ENCODE peak calls at places on chromosomes 13 and 19, in nine cellular contexts. Y, K, P, A, H, O, I, F and U are unnamed samples.

GRCh38 chr13:36981156-36981743 is 17.9 kb downstream of the ALG5 start:
- DNase-seq in H (peak; percentile 68), Y (peak; percentile 15), A (peak; percentile 4), K (no peak), O (no peak), I (no peak), P (no peak), F (no peak), U (peak; percentile 39)

GRCh38 chr13:114260818-114261217 is 20.6 kb upstream of the UPF3A start:
- DNase-seq in O (no peak), K (no peak), F (no peak), Y (no peak), H (no peak), I (no peak), P (no peak), A (no peak), U (no peak)

GRCh38 chr13:72839831-72840426 is 58.0 kb downstream of the PIBF1 start:
- DNase-seq in I (peak; percentile 61), O (no peak), P (peak; percentile 57), F (peak; percentile 54), H (peak; percentile 78), A (peak; percentile 10), Y (peak; percentile 65), K (no peak), U (peak; percentile 60)

GRCh38 chr19:13629687-13630357 is 123.5 kb upstream of the CACNA1A start:
- DNase-seq in K (no peak), O (no peak), F (no peak), I (no peak), P (no peak), H (no peak), A (no peak), Y (no peak), U (no peak)

GRCh38 chr13:59487883-59488282 is 675.8 kb downstream of the DIAPH3 start:
- DNase-seq in P (no peak), K (no peak), F (no peak), I (no peak), O (no peak), Y (no peak), A (no peak), H (no peak), U (no peak)

GRCh38 chr19:19550454-19550842 is 12.4 kb downstream of the CILP2 start:
- DNase-seq in H (no peak), A (no peak), P (no peak), Y (no peak), I (no peak), K (no peak), O (no peak), F (no peak), U (no peak)

GRCh38 chr13:98890186-98890585 is 87.7 kb downstream of the DOCK9 start:
- DNase-seq in O (no peak), I (no peak), P (no peak), H (peak; percentile 61), Y (no peak), A (no peak), F (peak; percentile 25), K (peak; percentile 53), U (no peak)

GRCh38 chr13:101706651-101707050 is 254.2 kb downstream of the ITGBL1 start:
- DNase-seq in K (no peak), I (no peak), A (no peak), F (peak; percentile 28), Y (no peak), P (no peak), H (no peak), O (no peak), U (no peak)

GRCh38 chr19:2476451-2477140 is 669 bp downstream of the GADD45B start:
- DNase-seq in K (peak; percentile 50), Y (no peak), P (no peak), I (peak; percentile 67), O (peak; percentile 44), H (peak; percentile 56), F (peak; percentile 69), A (no peak), U (peak; percentile 6)

GRCh38 chr13:113860051-113860471 is 3.8 kb downstream of the GAS6 start:
- DNase-seq in P (no peak), A (no peak), Y (no peak), O (no peak), H (no peak), F (no peak), K (no peak), I (peak; percentile 39), U (no peak)

GRCh38 chr19:30690935-30691505 is 318.8 kb downstream of the ZNF536 start:
- DNase-seq in A (no peak), K (no peak), H (peak; percentile 60), F (no peak), P (peak; percentile 38), I (peak; percentile 38), O (no peak), Y (no peak), U (no peak)

GRCh38 chr19:35882074-35882832 is 13.9 kb downstream of the APLP1 start:
- DNase-seq in O (no peak), F (peak; percentile 37), I (no peak), H (peak; percentile 87), A (peak; percentile 54), P (no peak), K (peak; percentile 60), Y (peak; percentile 43), U (peak; percentile 74)

GRCh38 chr19:8004723-8005513 is 523 bp downstream of the ELAVL1 start:
- DNase-seq in Y (no peak), A (no peak), P (peak; percentile 59), I (no peak), F (peak; percentile 22), O (no peak), H (peak; percentile 64), K (no peak), U (no peak)

GRCh38 chr13:42211704-42212103 is 60.2 kb upstream of the AKAP11 start:
- DNase-seq in P (no peak), I (no peak), Y (no peak), F (no peak), K (no peak), O (no peak), H (no peak), A (no peak), U (no peak)